ENCODE peak calls at places on chromosomes 16 and 17, in seven cellular contexts. Q is pancreas; P is aorta; J is CD8-positive, alpha-beta T cell; G is mucosa of descending colon; S is upper lobe of left lung; W is stimulated activated memory B cell treated with anti-CD40 and anti-IgM and Interleukin-4, amounts not matched to agents 10 μg/mL and 1 μg/mL and 100 μg/mL, for 72 hours. I is an unnamed sample.

GRCh38 chr16:84746875-84747274 is 47.1 kb downstream of the USP10 start:
- ATAC-seq in Q (no peak), P (no peak), J (no peak), G (no peak), S (no peak), W (no peak), I (no peak)

GRCh38 chr16:14241631-14242030 is 170.5 kb downstream of the MRTFB start:
- ATAC-seq in Q (no peak), P (no peak), J (no peak), G (no peak), S (no peak), W (no peak), I (no peak)

GRCh38 chr17:46719889-46720288 is 98.6 kb downstream of the WNT3 start:
- ATAC-seq in Q (no peak), P (no peak), J (no peak), G (no peak), S (no peak), W (no peak), I (no peak)

GRCh38 chr17:49505854-49506253 is 10.8 kb downstream of the NGFR start:
- ATAC-seq in Q (no peak), P (no peak), J (no peak), G (no peak), S (no peak), W (no peak), I (no peak)

GRCh38 chr17:40004072-40004471 is 11.2 kb upstream of the CSF3 start:
- ATAC-seq in Q (no peak), P (no peak), J (no peak), G (no peak), S (no peak), W (no peak), I (no peak)

GRCh38 chr17:80948091-80948960 is 43.3 kb upstream of the CHMP6 start:
- ATAC-seq in Q (no peak), P (no peak), J (no peak), G (no peak), S (no peak), W (no peak), I (no peak)

GRCh38 chr17:4485676-4486646 is 12.7 kb upstream of the SPNS2 start:
- ATAC-seq in Q (no peak), P (no peak), J (peak; percentile 92), G (peak; percentile 8), S (no peak), W (peak; percentile 65), I (no peak)

GRCh38 chr17:80889897-80890550 is 101.6 kb upstream of the CHMP6 start:
- ATAC-seq in Q (no peak), P (no peak), J (no peak), G (no peak), S (no peak), W (no peak), I (no peak)

GRCh38 chr17:21379080-21379711 is 3.0 kb downstream of the KCNJ12 start:
- ATAC-seq in Q (peak; percentile 76), P (no peak), J (no peak), G (peak; percentile 82), S (no peak), W (no peak), I (no peak)

GRCh38 chr16:88316941-88317618 is 65.7 kb upstream of the ZNF469 start:
- ATAC-seq in Q (no peak), P (no peak), J (no peak), G (no peak), S (peak; percentile 4), W (no peak), I (no peak)

GRCh38 chr17:42833771-42834422 is 700 bp downstream of the PSME3 start:
- ATAC-seq in Q (no peak), P (peak; percentile 4), J (no peak), G (peak; percentile 19), S (no peak), W (no peak), I (no peak)

GRCh38 chr16:86573646-86574508 is 4.5 kb upstream of the FOXL1 start:
- ATAC-seq in Q (no peak), P (no peak), J (no peak), G (no peak), S (no peak), W (no peak), I (no peak)

GRCh38 chr17:69423450-69423849 is 9.0 kb downstream of the MAP2K6 start:
- ATAC-seq in Q (no peak), P (no peak), J (no peak), G (no peak), S (no peak), W (no peak), I (no peak)

GRCh38 chr16:28513484-28514181 is 7.0 kb upstream of the IL27 start:
- ATAC-seq in Q (no peak), P (no peak), J (no peak), G (no peak), S (no peak), W (no peak), I (no peak)

I was measured in gastroesophageal sphincter.